ENCODE peak calls at places on chromosomes 6 and 20, in four cellular contexts. One of them, this sample, is unnamed.

GRCh38 chr20:36745927-36746659 is at the start of gene NDRG3:
- DNase-seq in HepG2: peak
- DNase-seq in GM12878: peak
- DNase-seq in K562: peak
- DNase-seq in this sample: peak

GRCh38 chr6:149642829-149643580 is 5.5 kb downstream of the KATNA1 start:
- DNase-seq in GM12878: no peak
- DNase-seq in HepG2: no peak
- DNase-seq in K562: no peak
- DNase-seq in this sample: no peak

GRCh38 chr20:14879839-14880238 is 542.4 kb upstream of the FLRT3 start:
- DNase-seq in HepG2: no peak
- DNase-seq in GM12878: no peak
- DNase-seq in K562: no peak
- DNase-seq in this sample: no peak

GRCh38 chr6:166786704-166787293 is 159.7 kb upstream of the RPS6KA2 start:
- DNase-seq in K562: peak
- DNase-seq in GM12878: peak
- DNase-seq in HepG2: peak
- DNase-seq in this sample: peak

GRCh38 chr20:3766832-3767433 is 620 bp downstream of the ADISSP start:
- DNase-seq in HepG2: no peak
- DNase-seq in K562: peak
- DNase-seq in GM12878: no peak
- DNase-seq in this sample: no peak

GRCh38 chr20:63972312-63973159 is 2.8 kb upstream of the ZNF512B start:
- DNase-seq in K562: no peak
- DNase-seq in HepG2: peak
- DNase-seq in GM12878: no peak
- DNase-seq in this sample: no peak

GRCh38 chr6:133590814-133591213 is 298.1 kb upstream of the TCF21 start:
- DNase-seq in HepG2: no peak
- DNase-seq in K562: no peak
- DNase-seq in GM12878: no peak
- DNase-seq in this sample: no peak

GRCh38 chr6:169240591-169241390 is 12.9 kb downstream of the THBS2 start:
- DNase-seq in HepG2: no peak
- DNase-seq in GM12878: no peak
- DNase-seq in K562: no peak
- DNase-seq in this sample: no peak

GRCh38 chr6:138726066-138727060 is 47.2 kb upstream of the CCDC28A start:
- DNase-seq in K562: no peak
- DNase-seq in GM12878: no peak
- DNase-seq in HepG2: no peak
- DNase-seq in this sample: no peak

DNA sequence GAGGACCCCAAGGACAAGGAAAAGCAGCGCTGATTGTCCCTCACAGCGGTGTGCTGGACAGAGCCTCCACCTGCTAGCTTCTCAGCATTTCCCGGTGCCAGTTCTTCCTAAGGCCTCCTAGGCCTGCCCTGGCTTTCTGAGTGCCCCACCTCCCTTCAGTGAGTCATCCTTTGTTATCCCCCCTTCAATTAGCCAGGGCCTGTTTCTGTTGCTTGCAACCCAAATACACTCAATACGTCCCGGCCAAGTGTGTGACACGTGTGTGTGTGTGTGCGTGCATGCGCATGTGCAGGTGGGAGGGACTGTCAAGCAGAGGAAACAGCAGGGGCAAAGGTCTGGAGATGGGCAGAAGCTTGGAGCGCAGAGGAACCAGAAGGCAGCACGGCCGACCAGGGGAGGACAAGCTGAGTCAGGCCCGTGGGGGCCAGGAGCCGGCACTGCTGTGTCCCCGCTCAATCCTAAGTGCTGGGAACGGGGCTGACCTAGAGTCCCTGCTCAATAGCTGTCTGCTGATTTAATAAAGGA is 159.8 kb downstream of the PREX1 start:
- DNase-seq in GM12878: no peak
- DNase-seq in HepG2: peak
- DNase-seq in K562: no peak
- DNase-seq in this sample: no peak
- TF ChIP-seq REST in GM12878: no peak
- TF ChIP-seq REST in HepG2: peak
- TF ChIP-seq REST in K562: no peak
- TF ChIP-seq REST in this sample: no peak

DNA sequence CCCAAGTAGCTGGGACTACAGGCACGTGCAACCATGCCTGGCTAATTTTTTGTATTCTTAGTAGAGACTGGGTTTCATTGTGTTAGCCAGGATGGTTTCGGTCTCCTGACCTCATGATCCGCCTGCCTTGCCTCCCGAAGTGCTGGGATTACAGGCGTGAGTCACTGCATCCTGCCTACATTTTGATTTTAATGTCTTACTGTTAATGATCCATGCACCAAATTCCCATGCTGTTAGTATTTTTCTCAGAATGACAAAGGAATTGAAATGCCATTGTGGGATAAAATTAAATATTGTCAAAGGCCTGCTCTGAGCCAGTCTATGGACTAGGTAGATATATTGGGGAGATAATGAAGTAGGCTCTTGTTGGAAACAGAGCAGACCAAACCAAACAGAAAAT is 28.2 kb downstream of the CBFA2T2 start:
- DNase-seq in HepG2: no peak
- DNase-seq in K562: no peak
- DNase-seq in GM12878: no peak
- DNase-seq in this sample: no peak
- TF ChIP-seq JUNB in HepG2: no peak
- TF ChIP-seq JUNB in K562: no peak
- TF ChIP-seq JUNB in GM12878: no peak
- TF ChIP-seq JUNB in this sample: no peak

DNA sequence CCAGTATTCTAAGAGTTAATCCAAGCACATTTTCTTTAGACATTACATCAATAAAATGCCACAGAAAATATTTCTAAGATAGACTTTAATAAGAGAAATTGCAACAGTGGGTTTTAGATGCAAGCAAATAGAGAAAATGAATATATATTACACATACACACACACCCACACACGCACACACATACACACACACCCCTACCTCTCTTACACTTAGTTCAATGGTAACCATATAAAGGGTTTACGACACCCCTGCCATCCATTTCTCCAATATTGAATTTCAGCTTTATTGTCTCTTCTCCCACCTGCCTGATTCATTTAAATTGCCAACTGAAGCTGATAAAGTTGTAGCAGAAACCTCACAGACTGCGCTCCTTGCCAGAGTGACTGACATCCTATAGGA is 154.6 kb downstream of the ADAT2 start:
- DNase-seq in K562: no peak
- DNase-seq in HepG2: no peak
- DNase-seq in GM12878: no peak
- DNase-seq in this sample: no peak
- TF ChIP-seq USF2 in K562: no peak
- TF ChIP-seq USF2 in HepG2: no peak
- TF ChIP-seq USF2 in GM12878: no peak
- TF ChIP-seq USF2 in this sample: no peak

DNA sequence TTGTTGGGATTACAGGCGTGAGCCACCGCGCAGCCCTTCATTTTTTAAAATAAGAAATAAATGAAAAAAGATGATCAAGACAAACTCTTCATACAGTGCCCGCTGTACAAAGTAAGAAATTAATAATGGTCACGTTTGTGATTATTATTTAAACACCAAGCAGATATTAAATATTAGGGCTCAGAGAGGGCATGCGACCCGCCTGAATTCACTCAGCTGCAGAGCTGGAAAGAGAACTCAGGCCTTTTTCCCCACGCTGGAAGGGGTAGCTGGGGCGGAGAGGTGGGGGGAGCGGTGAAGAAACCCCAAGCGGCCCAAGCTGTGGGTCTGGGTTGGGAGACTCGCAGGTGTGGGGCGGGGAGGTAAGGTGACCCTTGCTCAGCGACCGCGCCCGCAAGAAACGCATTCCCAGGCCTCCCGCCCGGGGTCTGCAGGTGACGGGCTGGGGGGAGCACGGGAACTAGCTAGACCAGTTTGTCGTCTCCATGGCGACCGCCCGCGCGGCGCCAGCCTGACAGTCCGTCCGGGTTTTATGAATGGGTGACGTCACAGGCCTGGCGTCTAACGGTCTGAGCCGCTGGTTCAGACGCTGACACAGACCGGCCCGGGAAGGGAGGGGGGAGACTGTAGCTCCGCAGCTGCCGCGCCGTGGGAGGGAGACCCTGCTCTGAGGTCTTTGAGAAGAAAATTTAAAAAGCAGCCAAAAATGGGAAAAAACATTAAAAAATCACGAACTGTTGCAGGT is 1.1 kb upstream of the ID1 start:
- DNase-seq in GM12878: peak
- DNase-seq in HepG2: peak
- DNase-seq in K562: peak
- DNase-seq in this sample: peak
- TF ChIP-seq REST in GM12878: no peak
- TF ChIP-seq REST in HepG2: peak
- TF ChIP-seq REST in K562: no peak
- TF ChIP-seq REST in this sample: no peak

This sample was measured in A549.